ENCODE peak calls at places on chromosomes 1 and 21, in seven cellular contexts. N is heart left ventricle, F is AG10803, Q is GM06990, Y is fibroblast of pulmonary artery, W is cardiac muscle cell, U is CD14-positive monocyte. P is an unnamed sample.
A peak's percentile ranks its signal among the peaks of the same experiment; 100 is the strongest.

GRCh38 chr1:235366286-235366685 is 941 bp upstream of the TBCE start:
- DNase-seq in N (no peak), F (no peak), Q (no peak), Y (no peak), W (no peak), U (no peak), P (no peak)

GRCh38 chr1:47906466-47907191 is 90.6 kb downstream of the TRABD2B start:
- DNase-seq in N (no peak), F (no peak), Q (no peak), Y (no peak), W (no peak), U (no peak), P (peak; percentile 18)

GRCh38 chr1:163195728-163196448 is 6.8 kb downstream of the RGS5 start:
- DNase-seq in N (no peak), F (no peak), Q (no peak), Y (peak; percentile 80), W (no peak), U (no peak), P (peak; percentile 38)

GRCh38 chr1:160400284-160400645 is at the start of gene VANGL2:
- DNase-seq in N (peak; percentile 90), F (no peak), Q (no peak), Y (peak; percentile 74), W (peak; percentile 89), U (no peak), P (peak; percentile 11)

GRCh38 chr1:245956225-245956624 is 550.9 kb downstream of the SMYD3 start:
- DNase-seq in N (no peak), F (no peak), Q (no peak), Y (no peak), W (no peak), U (no peak), P (no peak)

GRCh38 chr1:69794831-69795230 is 227.1 kb downstream of the LRRC7 start:
- DNase-seq in N (no peak), F (no peak), Q (no peak), Y (no peak), W (no peak), U (no peak), P (no peak)

GRCh38 chr1:9628541-9629444 is 22.7 kb upstream of the PIK3CD start:
- DNase-seq in N (no peak), F (no peak), Q (peak; percentile 82), Y (no peak), W (no peak), U (no peak), P (no peak)

GRCh38 chr1:86381223-86381622 is 14.9 kb downstream of the ODF2L start:
- DNase-seq in N (no peak), F (peak; percentile 17), Q (no peak), Y (no peak), W (no peak), U (no peak), P (no peak)

GRCh38 chr1:15510611-15511405 is 13.2 kb downstream of the CASP9 start:
- DNase-seq in N (no peak), F (peak; percentile 44), Q (no peak), Y (no peak), W (no peak), U (no peak), P (no peak)

GRCh38 chr1:211258310-211258755 is 833 bp upstream of the RCOR3 start:
- DNase-seq in N (peak; percentile 89), F (peak; percentile 78), Q (peak; percentile 72), Y (peak; percentile 79), W (peak; percentile 81), U (peak; percentile 49), P (peak; percentile 66)

DNA sequence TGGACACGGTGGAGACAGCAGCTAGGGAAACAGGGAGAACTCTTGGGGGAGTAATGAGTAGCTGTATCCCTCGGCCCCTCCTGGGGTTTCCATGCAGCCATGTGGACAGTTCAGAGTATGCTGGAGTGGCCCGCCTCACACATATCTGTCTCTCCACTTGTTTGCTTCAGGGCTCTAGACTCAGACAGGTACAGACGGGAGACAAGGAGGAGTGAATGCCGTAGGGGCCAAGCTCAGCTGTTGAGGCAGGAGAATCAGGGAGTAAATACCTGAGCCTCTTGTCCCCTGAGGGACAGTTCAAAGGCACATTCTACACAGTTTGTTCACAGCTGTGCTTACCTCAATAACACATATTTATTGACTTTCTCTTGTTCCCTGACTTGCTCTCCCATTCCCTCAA is 7.7 kb upstream of the PTGFRN start:
- DNase-seq in N (no peak), F (no peak), Q (no peak), Y (no peak), W (no peak), U (no peak), P (no peak)
- TF ChIP-seq CTCF in N (no peak), F (no peak), Q (no peak), Y (no peak), W (no peak), U (no peak), P (no peak)

GRCh38 chr1:156130578-156130942 is 16.0 kb downstream of the LMNA start:
- DNase-seq in N (no peak), F (no peak), Q (no peak), Y (no peak), W (no peak), U (no peak), P (no peak)
- TF ChIP-seq CTCF in N (no peak), F (no peak), Q (no peak), Y (no peak), W (no peak), U (peak; percentile 64), P (no peak)

GRCh38 chr1:218668151-218668550 is 323.0 kb downstream of the TGFB2 start:
- DNase-seq in N (no peak), F (no peak), Q (no peak), Y (peak; percentile 41), W (no peak), U (no peak), P (peak; percentile 83)

GRCh38 chr1:218664385-218665170 is 319.4 kb downstream of the TGFB2 start:
- DNase-seq in N (no peak), F (no peak), Q (no peak), Y (no peak), W (no peak), U (no peak), P (peak; percentile 39)

GRCh38 chr1:218666263-218666662 is 321.1 kb downstream of the TGFB2 start:
- DNase-seq in N (no peak), F (no peak), Q (no peak), Y (no peak), W (no peak), U (no peak), P (no peak)

GRCh38 chr1:218661411-218661810 is 316.3 kb downstream of the TGFB2 start:
- DNase-seq in N (no peak), F (no peak), Q (no peak), Y (no peak), W (no peak), U (no peak), P (no peak)

DNA sequence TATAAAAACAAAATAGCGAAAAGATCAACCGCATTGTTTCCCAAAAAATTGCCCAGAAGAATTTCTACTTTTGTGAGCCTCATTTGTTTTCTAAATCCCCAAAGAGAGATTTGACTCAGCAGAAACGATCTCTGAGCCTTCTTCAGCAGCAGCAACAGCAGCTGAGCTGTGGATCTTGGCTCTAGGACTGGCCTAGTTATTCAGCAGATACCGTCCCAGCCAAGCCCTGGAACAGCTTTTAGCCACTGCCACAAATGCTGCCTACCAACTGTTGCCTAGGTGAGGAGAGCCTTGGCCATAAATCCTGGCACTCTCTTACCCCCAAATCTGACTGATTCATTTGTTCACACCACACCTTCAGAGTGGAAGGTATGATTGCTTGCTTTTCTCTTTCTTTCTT is 320.1 kb downstream of the TGFB2 start:
- DNase-seq in N (no peak), F (peak; percentile 65), Q (no peak), Y (peak; percentile 76), W (no peak), U (no peak), P (peak; percentile 48)
- TF ChIP-seq CTCF in N (no peak), F (no peak), Q (no peak), Y (no peak), W (no peak), U (no peak), P (no peak)

DNA sequence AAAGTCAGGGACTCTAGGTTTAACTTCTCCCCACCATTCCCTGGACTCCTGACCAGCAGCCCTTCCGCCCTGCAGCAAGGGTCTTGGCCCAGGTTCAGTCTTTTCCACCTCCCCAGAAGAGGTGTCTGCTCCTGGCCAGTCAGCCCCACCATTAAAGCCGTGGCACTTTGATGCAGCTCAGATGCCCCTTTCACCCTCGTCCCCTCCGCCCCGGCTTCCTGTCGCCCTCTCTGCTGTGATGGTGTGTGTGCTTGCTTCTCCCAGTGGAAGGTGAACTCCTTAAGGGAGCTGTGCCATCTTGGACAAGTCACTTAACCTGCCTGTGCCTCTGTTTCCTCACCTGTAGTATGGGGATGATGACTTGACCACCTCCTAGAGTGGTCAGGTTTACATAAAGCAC is 17.8 kb upstream of the TTC4 start:
- DNase-seq in N (no peak), F (no peak), Q (no peak), Y (no peak), W (no peak), U (no peak), P (no peak)
- TF ChIP-seq CTCF in N (no peak), F (no peak), Q (no peak), Y (no peak), W (no peak), U (no peak), P (no peak)

DNA sequence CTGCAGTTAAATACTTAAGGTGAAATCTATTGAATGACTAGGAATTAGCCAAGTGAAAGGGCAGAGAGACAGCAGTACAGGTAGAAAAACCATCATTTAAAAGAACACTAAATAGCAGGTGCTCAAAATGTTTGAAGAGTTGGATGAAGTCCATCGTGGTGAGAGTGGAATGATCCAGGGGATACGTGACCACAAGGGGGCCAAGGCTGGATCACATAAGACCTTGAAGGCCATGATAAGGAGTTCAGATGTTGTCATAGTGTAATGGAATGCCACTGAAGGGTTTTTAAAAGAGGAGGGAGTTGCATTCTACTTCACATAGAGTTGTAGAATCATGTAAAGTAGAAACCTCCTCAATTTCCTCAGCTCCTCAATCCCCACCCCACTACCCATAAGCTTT is 34.8 kb upstream of the HOOK1 start:
- DNase-seq in N (no peak), F (no peak), Q (no peak), Y (no peak), W (no peak), U (no peak), P (no peak)
- TF ChIP-seq CTCF in N (no peak), F (no peak), Q (no peak), Y (peak; percentile 1), W (no peak), U (no peak), P (no peak)

DNA sequence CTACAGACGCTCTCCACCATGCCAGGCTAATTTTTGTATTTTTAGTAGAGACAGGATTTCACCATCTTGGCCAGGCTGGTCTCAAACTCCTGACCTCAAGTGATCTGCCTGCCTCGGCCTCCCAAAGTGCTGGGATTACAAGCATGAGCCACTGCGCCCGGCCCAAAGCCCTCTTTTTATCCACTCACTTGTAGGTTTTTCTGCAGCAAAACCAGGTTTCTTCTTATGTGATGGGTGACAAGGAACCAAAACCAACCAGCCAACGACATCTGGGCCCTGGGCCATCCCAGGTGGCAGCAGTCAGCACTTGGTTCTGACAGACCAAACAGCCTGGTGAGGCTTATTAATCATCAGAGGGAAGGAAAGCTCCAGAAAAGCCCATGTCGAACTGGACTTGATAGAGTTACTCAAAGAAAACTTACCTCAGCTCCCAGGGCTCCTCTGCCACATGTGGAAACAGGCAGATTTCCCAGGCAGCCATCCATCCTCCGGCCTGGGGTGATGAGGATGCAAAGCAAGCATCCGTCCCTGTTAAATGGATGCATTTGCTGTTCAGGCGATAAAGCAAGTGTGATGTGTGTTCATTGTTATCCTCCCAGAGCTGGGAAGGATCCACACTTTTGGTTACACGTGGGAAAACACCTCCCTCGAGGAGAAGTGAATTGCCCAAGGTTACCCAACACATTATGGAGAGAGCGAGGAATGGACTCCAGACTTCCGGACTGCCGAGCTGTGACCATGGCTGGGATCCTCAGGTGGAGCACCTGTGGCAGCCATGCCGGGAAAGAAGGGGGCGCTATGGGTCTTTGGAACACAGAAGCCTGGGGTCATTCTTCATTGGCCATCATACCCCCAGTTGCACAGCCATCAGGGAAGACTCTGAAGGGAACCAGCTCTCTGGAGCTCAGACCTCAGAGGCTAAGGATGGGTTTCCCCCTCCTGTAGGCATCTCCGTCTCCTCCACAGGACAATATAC is 118.8 kb downstream of the HUNK start:
- DNase-seq in N (no peak), F (no peak), Q (no peak), Y (no peak), W (no peak), U (no peak), P (no peak)
- TF ChIP-seq CTCF in N (no peak), F (no peak), Q (peak; percentile 27), Y (no peak), W (no peak), U (no peak), P (no peak)

P was measured in fibroblast of villous mesenchyme.